ENCODE peak calls at places on chromosomes 11 and 22, in five cellular contexts. A is CD8-positive, alpha-beta memory T cell; H is ACHN; F is stimulated activated CD8-positive, alpha-beta memory T cell treated with anti-CD3 and anti-CD28 coated beads, Interleukin-12 subunit alpha, Interleukin-12 subunit beta, amount 100 ng/mL, for 1 hour; E is HS-5. B is an unnamed sample.

GRCh38 chr22:17779286-17780115 is 5.2 kb upstream of the BID start:
- DNase-seq in A (no peak), H (no peak), F (no peak), E (no peak), B (no peak)

GRCh38 chr11:64000026-64000739 is 13.9 kb downstream of the OTUB1 start:
- DNase-seq in A (peak), H (peak), F (peak), E (no peak), B (no peak)

GRCh38 chr11:64523456-64524187 is 67.4 kb upstream of the SLC22A12 start:
- DNase-seq in A (no peak), H (peak), F (no peak), E (no peak), B (no peak)

GRCh38 chr11:42657169-42657568 is 654.6 kb upstream of the API5 start:
- DNase-seq in A (no peak), H (no peak), F (no peak), E (no peak), B (no peak)

GRCh38 chr11:85767277-85767676 is 43.7 kb downstream of the SYTL2 start:
- DNase-seq in A (no peak), H (peak), F (no peak), E (no peak), B (no peak)

GRCh38 chr11:77058900-77059299 is 7.9 kb upstream of the CAPN5 start:
- DNase-seq in A (no peak), H (no peak), F (no peak), E (no peak), B (no peak)

GRCh38 chr11:67438121-67438902 is 830 bp upstream of the PTPRCAP start:
- DNase-seq in A (peak), H (no peak), F (peak), E (no peak), B (no peak)

GRCh38 chr11:12876988-12877387 is 132.1 kb upstream of the RASSF10 start:
- DNase-seq in A (no peak), H (no peak), F (no peak), E (no peak), B (no peak)

GRCh38 chr11:86938900-86939880 is 16.0 kb downstream of the FZD4 start:
- DNase-seq in A (peak), H (peak), F (no peak), E (no peak), B (no peak)

GRCh38 chr11:92605667-92606066 is 363.8 kb upstream of the MTNR1B start:
- DNase-seq in A (no peak), H (no peak), F (no peak), E (no peak), B (no peak)

GRCh38 chr11:102268083-102268984 is 49.0 kb upstream of the BIRC3 start:
- DNase-seq in A (peak), H (peak), F (peak), E (peak), B (peak)

B was measured in HTR-8/SVneo.